ENCODE peak calls at places on chromosomes 7 and 10, in five cellular contexts. G, D, K, B and T are unnamed samples.

GRCh38 chr7:114405427-114405826 is 9.2 kb upstream of the FOXP2 start:
- DNase-seq in G (no peak), D (no peak), K (no peak), B (no peak), T (no peak)

GRCh38 chr7:43530553-43531410 is 52.1 kb upstream of the STK17A start:
- DNase-seq in G (no peak), D (no peak), K (no peak), B (no peak), T (no peak)

GRCh38 chr10:86179143-86179505 is 187.5 kb downstream of the GRID1 start:
- DNase-seq in G (no peak), D (no peak), K (no peak), B (no peak), T (no peak)

GRCh38 chr7:92400013-92400412 is 47.3 kb upstream of the GATAD1 start:
- DNase-seq in G (no peak), D (no peak), K (no peak), B (no peak), T (no peak)

GRCh38 chr7:33868151-33868550 is 37.2 kb upstream of the BMPER start:
- DNase-seq in G (peak), D (no peak), K (no peak), B (no peak), T (no peak)

GRCh38 chr10:68598978-68599753 is 39.0 kb downstream of the TET1 start:
- DNase-seq in G (peak), D (peak), K (peak), B (peak), T (no peak)

GRCh38 chr10:104925232-104925851 is 284.3 kb downstream of the SORCS3 start:
- DNase-seq in G (peak), D (no peak), K (peak), B (peak), T (no peak)

GRCh38 chr10:131943021-131943814 is 38.5 kb downstream of the BNIP3 start:
- DNase-seq in G (peak), D (no peak), K (peak), B (no peak), T (no peak)

GRCh38 chr7:121932768-121933167 is 59.8 kb downstream of the PTPRZ1 start:
- DNase-seq in G (no peak), D (no peak), K (no peak), B (no peak), T (no peak)

GRCh38 chr7:51141451-51141971 is 175.1 kb downstream of the COBL start:
- DNase-seq in G (no peak), D (no peak), K (no peak), B (no peak), T (no peak)

GRCh38 chr7:18086165-18087030 is 58.8 kb upstream of the PRPS1L1 start:
- DNase-seq in G (peak), D (peak), K (peak), B (peak), T (peak)

GRCh38 chr7:112649560-112649959 is 140.6 kb downstream of the TMEM168 start:
- DNase-seq in G (no peak), D (no peak), K (no peak), B (no peak), T (no peak)

GRCh38 chr7:95840953-95841950 is 68.9 kb downstream of the DYNC1I1 start:
- DNase-seq in G (peak), D (no peak), K (no peak), B (no peak), T (no peak)

GRCh38 chr10:87641065-87641464 is 18.6 kb upstream of the PAPSS2 start:
- DNase-seq in G (no peak), D (no peak), K (no peak), B (no peak), T (no peak)

GRCh38 chr7:69772699-69773436 is 174.6 kb downstream of the AUTS2 start:
- DNase-seq in G (no peak), D (no peak), K (no peak), B (no peak), T (no peak)

GRCh38 chr7:73865738-73866445 is 4.9 kb downstream of the TMEM270 start:
- DNase-seq in G (peak), D (no peak), K (peak), B (no peak), T (peak)

GRCh38 chr10:91115618-91116390 is 104.7 kb upstream of the PCGF5 start:
- DNase-seq in G (no peak), D (no peak), K (no peak), B (no peak), T (no peak)

GRCh38 chr10:98170249-98171117 is 36.0 kb downstream of the R3HCC1L start:
- DNase-seq in G (peak), D (no peak), K (peak), B (peak), T (no peak)

GRCh38 chr7:123961731-123962130 is 36.7 kb downstream of the SPAM1 start:
- DNase-seq in G (no peak), D (no peak), K (no peak), B (no peak), T (no peak)

GRCh38 chr10:68781613-68782574 is 45.4 kb upstream of the STOX1 start:
- DNase-seq in G (no peak), D (no peak), K (no peak), B (no peak), T (no peak)

GRCh38 chr7:14552060-14552459 is 350.5 kb downstream of the DGKB start:
- DNase-seq in G (no peak), D (no peak), K (no peak), B (no peak), T (no peak)

GRCh38 chr7:137081694-137082093 is 213.2 kb downstream of the CHRM2 start:
- DNase-seq in G (peak), D (no peak), K (peak), B (peak), T (no peak)

GRCh38 chr7:26084418-26084817 is 67.6 kb upstream of the NFE2L3 start:
- DNase-seq in G (no peak), D (no peak), K (no peak), B (no peak), T (no peak)

GRCh38 chr10:77855404-77856155 is 71.0 kb downstream of the DLG5 start:
- DNase-seq in G (no peak), D (no peak), K (no peak), B (no peak), T (no peak)

GRCh38 chr7:157780721-157781120 is 443.9 kb downstream of the DNAJB6 start:
- DNase-seq in G (no peak), D (no peak), K (no peak), B (no peak), T (no peak)

GRCh38 chr10:80739963-80740715 is 202.4 kb downstream of the SH2D4B start:
- DNase-seq in G (no peak), D (no peak), K (no peak), B (no peak), T (no peak)

GRCh38 chr7:17651296-17651695 is 289.0 kb downstream of the SNX13 start:
- DNase-seq in G (no peak), D (no peak), K (no peak), B (no peak), T (no peak)

GRCh38 chr7:114081606-114082425 is 163.0 kb upstream of the PPP1R3A start:
- DNase-seq in G (peak), D (no peak), K (no peak), B (no peak), T (peak)

GRCh38 chr10:103789141-103789540 is 66.2 kb downstream of the SH3PXD2A start:
- DNase-seq in G (no peak), D (no peak), K (no peak), B (no peak), T (no peak)
- H3K27ac ChIP-seq in G (no peak), D (no peak), K (no peak), B (no peak), T (no peak)

DNA sequence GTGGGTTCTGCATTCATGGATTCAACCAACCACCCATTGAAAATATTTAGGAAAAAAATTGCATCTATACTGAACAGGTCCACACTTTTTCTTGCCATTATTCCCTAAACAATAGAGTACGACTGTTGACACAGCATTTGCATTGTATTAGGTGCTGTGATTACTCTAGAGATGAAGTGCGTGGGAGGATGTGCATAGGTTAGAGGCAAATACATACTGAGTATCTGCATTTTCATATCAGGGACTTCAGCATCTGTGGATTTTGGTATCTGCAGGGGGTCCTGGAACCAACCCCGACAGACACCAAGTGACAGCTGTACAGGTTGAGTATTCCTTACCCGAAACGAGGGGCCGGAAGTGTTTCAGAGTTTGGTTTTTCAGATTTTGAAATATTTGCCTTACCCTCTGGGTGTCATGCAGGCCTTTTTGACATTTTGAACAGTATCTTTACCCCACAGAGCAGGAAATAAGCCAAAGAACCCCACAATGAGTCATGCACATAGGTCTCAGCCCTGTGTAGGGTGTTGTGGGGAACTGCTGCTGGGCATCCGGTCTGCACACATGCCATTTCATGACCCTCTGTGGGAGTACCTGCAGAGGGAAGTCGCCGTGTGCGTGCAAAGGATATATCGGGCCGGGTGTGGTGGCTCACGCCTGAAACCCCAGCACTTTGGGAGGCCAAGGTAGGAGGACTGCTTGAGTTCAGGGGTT is 14.5 kb downstream of the NUDT5 start:
- DNase-seq in G (no peak), D (no peak), K (no peak), B (no peak), T (no peak)
- H3K27ac ChIP-seq in G (no peak), D (no peak), K (no peak), B (no peak), T (no peak)

GRCh38 chr7:151383638-151384351 is 26.0 kb downstream of the WDR86 start:
- DNase-seq in G (no peak), D (peak), K (no peak), B (no peak), T (no peak)

GRCh38 chr7:151385626-151386300 is 24.1 kb downstream of the WDR86 start:
- DNase-seq in G (no peak), D (no peak), K (no peak), B (no peak), T (no peak)

GRCh38 chr7:151384776-151385625 is 24.8 kb downstream of the WDR86 start:
- DNase-seq in G (no peak), D (peak), K (no peak), B (no peak), T (no peak)

GRCh38 chr7:151382079-151382885 is 27.6 kb downstream of the WDR86 start:
- DNase-seq in G (no peak), D (peak), K (no peak), B (no peak), T (no peak)

GRCh38 chr7:151384352-151384697 is 25.5 kb downstream of the WDR86 start:
- DNase-seq in G (no peak), D (no peak), K (no peak), B (no peak), T (no peak)
- H3K27ac ChIP-seq in G (no peak), D (no peak), K (no peak), B (no peak), T (no peak)

GRCh38 chr10:99927719-99928280 is 81.9 kb downstream of the DNMBP start:
- DNase-seq in G (no peak), D (no peak), K (no peak), B (no peak), T (peak)

GRCh38 chr10:99926925-99927718 is 82.6 kb downstream of the DNMBP start:
- DNase-seq in G (no peak), D (no peak), K (peak), B (peak), T (peak)

GRCh38 chr10:99929360-99929759 is 80.4 kb downstream of the DNMBP start:
- DNase-seq in G (no peak), D (no peak), K (no peak), B (no peak), T (no peak)

GRCh38 chr10:99930731-99931550 is 78.8 kb downstream of the DNMBP start:
- DNase-seq in G (no peak), D (no peak), K (no peak), B (no peak), T (no peak)
- H3K27ac ChIP-seq in G (peak), D (no peak), K (no peak), B (no peak), T (no peak)